ENCODE peak calls at places on chromosome 22, in seven cellular contexts. One of them, this sample, is unnamed. For H3K9me3 and H3K36me3, the result is how much of the 10 kb centered on the place peaks cover.

GRCh38 chr22:20125201-20126174 is 6.1 kb upstream of the ZDHHC8 start:
- DNase-seq in OCI-LY7: no peak
- DNase-seq in fibroblast of lung: no peak
- DNase-seq in adipocyte: no peak
- DNase-seq in MG63: no peak
- DNase-seq in upper lobe of left lung: no peak
- DNase-seq in body of pancreas: no peak
- DNase-seq in this sample: no peak

GRCh38 chr22:22111267-22111751 is 128.7 kb upstream of the TOP3B start:
- DNase-seq in OCI-LY7: peak
- DNase-seq in fibroblast of lung: peak
- DNase-seq in adipocyte: peak
- DNase-seq in MG63: peak
- DNase-seq in upper lobe of left lung: no peak
- DNase-seq in body of pancreas: no peak
- DNase-seq in this sample: no peak

GRCh38 chr22:39994046-39994565 is 648 bp upstream of the FAM83F start:
- DNase-seq in OCI-LY7: no peak
- DNase-seq in fibroblast of lung: no peak
- DNase-seq in adipocyte: no peak
- DNase-seq in MG63: no peak
- DNase-seq in upper lobe of left lung: no peak
- DNase-seq in body of pancreas: no peak
- DNase-seq in this sample: peak

GRCh38 chr22:37533995-37534394 is 14.8 kb upstream of the CARD10 start:
- DNase-seq in OCI-LY7: no peak
- DNase-seq in fibroblast of lung: peak
- DNase-seq in adipocyte: peak
- DNase-seq in MG63: peak
- DNase-seq in upper lobe of left lung: no peak
- DNase-seq in body of pancreas: no peak
- DNase-seq in this sample: no peak

GRCh38 chr22:31604137-31604705 is 57.8 kb downstream of the PISD start:
- DNase-seq in OCI-LY7: no peak
- DNase-seq in fibroblast of lung: no peak
- DNase-seq in adipocyte: no peak
- DNase-seq in MG63: no peak
- DNase-seq in upper lobe of left lung: no peak
- DNase-seq in body of pancreas: no peak
- DNase-seq in this sample: no peak

GRCh38 chr22:20672082-20672424 is 101.9 kb upstream of the SERPIND1 start:
- DNase-seq in OCI-LY7: no peak
- DNase-seq in fibroblast of lung: no peak
- DNase-seq in adipocyte: no peak
- DNase-seq in MG63: no peak
- DNase-seq in upper lobe of left lung: no peak
- DNase-seq in body of pancreas: no peak
- DNase-seq in this sample: no peak

GRCh38 chr22:39290724-39291161 is 28.7 kb downstream of the RPL3 start:
- DNase-seq in OCI-LY7: no peak
- DNase-seq in fibroblast of lung: peak
- DNase-seq in adipocyte: no peak
- DNase-seq in MG63: peak
- DNase-seq in upper lobe of left lung: peak
- DNase-seq in body of pancreas: peak
- DNase-seq in this sample: no peak

GRCh38 chr22:49784630-49784971 is 43.1 kb downstream of the BRD1 start:
- DNase-seq in OCI-LY7: no peak
- DNase-seq in fibroblast of lung: no peak
- DNase-seq in adipocyte: no peak
- DNase-seq in MG63: no peak
- DNase-seq in upper lobe of left lung: no peak
- DNase-seq in body of pancreas: no peak
- DNase-seq in this sample: no peak

GRCh38 chr22:49032821-49033220 is 794.9 kb downstream of the BRD1 start:
- DNase-seq in OCI-LY7: no peak
- DNase-seq in fibroblast of lung: no peak
- DNase-seq in adipocyte: no peak
- DNase-seq in MG63: no peak
- DNase-seq in upper lobe of left lung: no peak
- DNase-seq in body of pancreas: no peak
- DNase-seq in this sample: no peak

GRCh38 chr22:43449831-43450225 is 38.0 kb downstream of the MPPED1 start:
- DNase-seq in OCI-LY7: no peak
- DNase-seq in fibroblast of lung: no peak
- DNase-seq in adipocyte: no peak
- DNase-seq in MG63: no peak
- DNase-seq in upper lobe of left lung: no peak
- DNase-seq in body of pancreas: no peak
- DNase-seq in this sample: no peak

GRCh38 chr22:37496651-37497599 is 10.7 kb upstream of the MFNG start:
- DNase-seq in OCI-LY7: no peak
- DNase-seq in fibroblast of lung: peak
- DNase-seq in adipocyte: peak
- DNase-seq in MG63: peak
- DNase-seq in upper lobe of left lung: no peak
- DNase-seq in body of pancreas: no peak
- DNase-seq in this sample: no peak

GRCh38 chr22:40044102-40044869 is 49.5 kb downstream of the FAM83F start:
- DNase-seq in OCI-LY7: peak
- DNase-seq in fibroblast of lung: peak
- DNase-seq in adipocyte: peak
- DNase-seq in MG63: peak
- DNase-seq in upper lobe of left lung: peak
- DNase-seq in body of pancreas: peak
- DNase-seq in this sample: peak

GRCh38 chr22:21632237-21632895 is at the start of gene CCDC116:
- DNase-seq in OCI-LY7: peak
- DNase-seq in fibroblast of lung: no peak
- DNase-seq in adipocyte: no peak
- DNase-seq in MG63: no peak
- DNase-seq in upper lobe of left lung: no peak
- DNase-seq in body of pancreas: no peak
- DNase-seq in this sample: peak

GRCh38 chr22:41976070-41976901 is 7.0 kb downstream of the SEPTIN3 start:
- DNase-seq in OCI-LY7: no peak
- DNase-seq in fibroblast of lung: no peak
- DNase-seq in adipocyte: peak
- DNase-seq in MG63: peak
- DNase-seq in upper lobe of left lung: peak
- DNase-seq in body of pancreas: peak
- DNase-seq in this sample: no peak

DNA sequence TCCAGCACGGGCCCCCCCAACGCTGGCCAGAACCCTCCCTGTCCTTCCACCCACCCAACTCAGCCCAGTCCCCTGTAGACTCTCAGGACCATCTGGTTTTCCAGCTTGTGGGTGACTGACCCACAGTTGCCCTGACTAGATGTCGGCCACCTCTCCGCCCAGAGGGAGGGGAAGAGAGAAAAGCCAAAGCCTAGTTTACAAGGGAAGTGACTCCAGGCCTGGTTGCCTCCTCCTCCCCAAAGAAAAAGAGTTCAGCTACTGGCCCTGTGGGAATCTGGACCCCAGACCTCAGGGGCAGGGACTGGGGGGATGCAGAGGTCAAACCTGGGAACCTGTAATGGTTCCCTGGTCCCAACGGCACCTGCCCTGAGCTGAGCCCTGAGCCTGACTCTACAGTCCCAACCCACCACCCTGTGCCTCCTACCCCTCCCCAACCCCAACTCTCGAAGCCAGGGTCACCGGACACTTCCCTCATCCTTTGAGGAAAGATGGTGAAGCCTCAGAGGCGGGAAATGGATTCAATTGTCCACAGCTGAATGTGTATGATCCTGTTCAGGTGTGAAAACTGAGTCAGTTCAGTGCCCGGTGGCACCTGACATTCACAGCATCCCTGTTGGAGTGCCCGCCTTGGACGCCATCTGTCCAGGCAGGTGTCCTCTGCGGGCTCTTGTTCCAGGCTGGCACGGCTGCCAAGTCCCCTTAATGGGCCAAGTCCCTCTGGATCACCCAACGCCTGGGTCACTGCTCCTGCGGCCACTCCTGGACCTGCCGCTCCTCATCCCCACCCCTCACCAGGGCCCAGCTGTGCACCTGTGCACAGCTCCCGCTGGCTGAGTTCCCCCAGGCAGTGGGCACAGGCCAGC is 21.0 kb upstream of the WNT7B start:
- DNase-seq in OCI-LY7: no peak
- DNase-seq in fibroblast of lung: no peak
- DNase-seq in adipocyte: no peak
- DNase-seq in MG63: no peak
- DNase-seq in upper lobe of left lung: no peak
- DNase-seq in body of pancreas: no peak
- DNase-seq in this sample: no peak
- H3K4me3 ChIP-seq in OCI-LY7: no peak
- H3K4me3 ChIP-seq in fibroblast of lung: no peak
- H3K4me3 ChIP-seq in adipocyte: peak
- H3K4me3 ChIP-seq in MG63: peak
- H3K4me3 ChIP-seq in upper lobe of left lung: no peak
- H3K4me3 ChIP-seq in body of pancreas: no peak
- H3K4me3 ChIP-seq in this sample: no peak

DNA sequence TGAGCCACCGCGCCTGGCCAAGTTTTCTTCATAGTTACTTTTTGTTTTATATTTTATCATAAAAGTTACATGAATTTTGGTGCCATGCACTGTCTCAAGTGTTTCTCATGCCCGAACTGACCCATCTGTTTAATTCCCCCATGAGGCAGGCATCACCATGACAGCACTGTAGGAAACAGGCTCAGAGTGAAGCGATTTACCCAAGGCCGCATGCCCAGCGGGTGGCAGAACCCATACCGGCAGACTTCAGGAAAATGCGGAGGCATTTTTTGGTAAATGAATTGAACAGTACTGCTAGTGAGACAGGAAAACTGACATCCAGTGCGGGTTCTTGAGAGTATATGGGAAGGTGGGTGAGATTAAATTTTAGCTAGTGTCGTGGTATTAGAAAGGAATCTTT is 19.0 kb downstream of the CECR2 start:
- DNase-seq in OCI-LY7: no peak
- DNase-seq in fibroblast of lung: no peak
- DNase-seq in adipocyte: no peak
- DNase-seq in MG63: no peak
- DNase-seq in upper lobe of left lung: no peak
- DNase-seq in body of pancreas: no peak
- DNase-seq in this sample: no peak
- H3K9me3 ChIP-seq in OCI-LY7: under half
- H3K9me3 ChIP-seq in fibroblast of lung: under half
- H3K9me3 ChIP-seq in adipocyte: under half
- H3K9me3 ChIP-seq in MG63: under half
- H3K9me3 ChIP-seq in upper lobe of left lung: under half
- H3K9me3 ChIP-seq in body of pancreas: under half
- H3K9me3 ChIP-seq in this sample: under half

GRCh38 chr22:29343313-29343805 is 27.9 kb upstream of the RASL10A start:
- DNase-seq in OCI-LY7: no peak
- DNase-seq in fibroblast of lung: peak
- DNase-seq in adipocyte: peak
- DNase-seq in MG63: no peak
- DNase-seq in upper lobe of left lung: peak
- DNase-seq in body of pancreas: peak
- DNase-seq in this sample: no peak

GRCh38 chr22:29342577-29343312 is 27.2 kb upstream of the RASL10A start:
- DNase-seq in OCI-LY7: no peak
- DNase-seq in fibroblast of lung: peak
- DNase-seq in adipocyte: no peak
- DNase-seq in MG63: no peak
- DNase-seq in upper lobe of left lung: peak
- DNase-seq in body of pancreas: peak
- DNase-seq in this sample: no peak

GRCh38 chr22:29341849-29342127 is 26.3 kb upstream of the RASL10A start:
- DNase-seq in OCI-LY7: no peak
- DNase-seq in fibroblast of lung: no peak
- DNase-seq in adipocyte: no peak
- DNase-seq in MG63: no peak
- DNase-seq in upper lobe of left lung: no peak
- DNase-seq in body of pancreas: no peak
- DNase-seq in this sample: no peak

GRCh38 chr22:29341056-29341848 is 25.8 kb upstream of the RASL10A start:
- DNase-seq in OCI-LY7: no peak
- DNase-seq in fibroblast of lung: no peak
- DNase-seq in adipocyte: no peak
- DNase-seq in MG63: no peak
- DNase-seq in upper lobe of left lung: no peak
- DNase-seq in body of pancreas: no peak
- DNase-seq in this sample: no peak

DNA sequence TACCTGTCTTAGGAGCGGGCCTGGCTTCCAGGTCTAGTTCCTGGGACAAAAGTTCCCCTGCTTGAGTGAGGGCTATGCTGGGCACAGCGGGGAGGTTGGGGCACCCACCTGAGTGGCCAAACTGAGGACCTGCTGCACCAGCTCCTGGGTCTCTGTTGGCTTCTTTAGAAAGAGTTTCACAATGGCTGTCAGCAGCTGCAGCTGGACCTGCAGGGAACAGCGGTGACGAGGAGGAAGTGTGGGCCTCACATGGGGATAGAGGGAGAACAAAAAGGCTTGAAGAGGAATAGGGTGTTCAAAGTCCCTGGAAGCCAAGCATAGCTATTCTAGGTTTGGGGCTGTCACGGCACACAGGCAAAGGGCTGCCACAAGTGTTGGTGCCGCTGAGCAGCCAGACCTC is 26.7 kb upstream of the RASL10A start:
- DNase-seq in OCI-LY7: no peak
- DNase-seq in fibroblast of lung: no peak
- DNase-seq in adipocyte: no peak
- DNase-seq in MG63: no peak
- DNase-seq in upper lobe of left lung: no peak
- DNase-seq in body of pancreas: no peak
- DNase-seq in this sample: no peak
- H3K36me3 ChIP-seq in OCI-LY7: half or more
- H3K36me3 ChIP-seq in fibroblast of lung: under half
- H3K36me3 ChIP-seq in adipocyte: half or more
- H3K36me3 ChIP-seq in MG63: under half
- H3K36me3 ChIP-seq in upper lobe of left lung: half or more
- H3K36me3 ChIP-seq in body of pancreas: under half
- H3K36me3 ChIP-seq in this sample: half or more

GRCh38 chr22:25478573-25478972 is 85.9 kb upstream of the GRK3 start:
- DNase-seq in OCI-LY7: no peak
- DNase-seq in fibroblast of lung: no peak
- DNase-seq in adipocyte: no peak
- DNase-seq in MG63: no peak
- DNase-seq in upper lobe of left lung: no peak
- DNase-seq in body of pancreas: no peak
- DNase-seq in this sample: no peak

GRCh38 chr22:25477358-25477757 is 87.1 kb upstream of the GRK3 start:
- DNase-seq in OCI-LY7: no peak
- DNase-seq in fibroblast of lung: no peak
- DNase-seq in adipocyte: no peak
- DNase-seq in MG63: no peak
- DNase-seq in upper lobe of left lung: no peak
- DNase-seq in body of pancreas: no peak
- DNase-seq in this sample: no peak

GRCh38 chr22:25472382-25472781 is 92.1 kb upstream of the GRK3 start:
- DNase-seq in OCI-LY7: no peak
- DNase-seq in fibroblast of lung: no peak
- DNase-seq in adipocyte: no peak
- DNase-seq in MG63: no peak
- DNase-seq in upper lobe of left lung: no peak
- DNase-seq in body of pancreas: no peak
- DNase-seq in this sample: no peak

GRCh38 chr22:25478111-25478510 is 86.4 kb upstream of the GRK3 start:
- DNase-seq in OCI-LY7: no peak
- DNase-seq in fibroblast of lung: no peak
- DNase-seq in adipocyte: no peak
- DNase-seq in MG63: no peak
- DNase-seq in upper lobe of left lung: no peak
- DNase-seq in body of pancreas: no peak
- DNase-seq in this sample: no peak

GRCh38 chr22:25475554-25476022 is 88.9 kb upstream of the GRK3 start:
- DNase-seq in OCI-LY7: no peak
- DNase-seq in fibroblast of lung: peak
- DNase-seq in adipocyte: peak
- DNase-seq in MG63: no peak
- DNase-seq in upper lobe of left lung: peak
- DNase-seq in body of pancreas: no peak
- DNase-seq in this sample: no peak
- H3K4me3 ChIP-seq in OCI-LY7: no peak
- H3K4me3 ChIP-seq in fibroblast of lung: no peak
- H3K4me3 ChIP-seq in adipocyte: no peak
- H3K4me3 ChIP-seq in MG63: no peak
- H3K4me3 ChIP-seq in upper lobe of left lung: no peak
- H3K4me3 ChIP-seq in body of pancreas: no peak
- H3K4me3 ChIP-seq in this sample: no peak

This sample was measured in CD4-positive, alpha-beta memory T cell.